ENCODE peak calls at places on chromosomes 13 and 19, in four cellular contexts. J, L, C and K are unnamed samples.

GRCh38 chr13:72204291-72204690 is 337.3 kb upstream of the DACH1 start:
- DNase-seq in L (no peak), C (no peak), J (no peak), K (no peak)

GRCh38 chr19:18526316-18526715 is 4.4 kb upstream of the ELL start:
- DNase-seq in C (no peak), J (no peak), L (no peak), K (no peak)

GRCh38 chr13:36417328-36417727 is 15.0 kb upstream of the CCNA1 start:
- DNase-seq in J (no peak), C (no peak), L (no peak), K (no peak)

GRCh38 chr19:50293263-50294004 is 35.7 kb downstream of the KCNC3 start:
- DNase-seq in L (peak), J (no peak), C (no peak), K (no peak)

GRCh38 chr13:50244913-50245574 is 229.8 kb downstream of the KCNRG start:
- DNase-seq in L (no peak), J (peak), C (no peak), K (peak)

GRCh38 chr13:109243311-109243951 is 543.0 kb downstream of the IRS2 start:
- DNase-seq in J (peak), C (no peak), L (no peak), K (peak)

GRCh38 chr13:35953537-35954206 is 177.5 kb downstream of the DCLK1 start:
- DNase-seq in J (peak), C (peak), L (peak), K (peak)

GRCh38 chr19:49691243-49692101 is 556 bp downstream of the CPT1C start:
- DNase-seq in L (peak), J (peak), C (peak), K (peak)

GRCh38 chr13:113497217-113497616 is 6.7 kb upstream of the DCUN1D2 start:
- DNase-seq in J (peak), L (no peak), C (no peak), K (peak)

GRCh38 chr13:99955107-99955746 is 16.3 kb downstream of the ZIC5 start:
- DNase-seq in L (peak), J (no peak), C (peak), K (no peak)
- H4K5ac ChIP-seq in L (no peak), J (no peak), C (no peak), K (no peak)

DNA sequence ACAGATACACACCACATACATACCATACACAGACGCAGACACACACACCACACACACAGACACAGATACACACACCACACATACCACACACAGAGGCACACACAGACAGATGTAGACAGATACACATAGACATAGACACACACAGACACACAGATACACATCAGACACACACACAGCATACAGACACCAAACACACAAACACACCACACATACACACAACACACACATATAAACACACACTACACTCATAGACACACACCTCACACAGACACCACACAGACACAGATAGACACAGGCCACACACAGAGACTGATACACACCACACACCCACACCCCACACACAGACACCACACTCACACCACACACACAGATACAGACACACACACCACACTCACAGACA is 24.9 kb upstream of the SLC7A10 start:
- DNase-seq in C (no peak), J (no peak), L (no peak), K (no peak)
- H2BK5ac ChIP-seq in C (peak), J (peak), L (no peak), K (no peak)

GRCh38 chr13:78138756-78139155 is 220.1 kb upstream of the EDNRB start:
- DNase-seq in J (no peak), C (no peak), L (no peak), K (no peak)
- H4K5ac ChIP-seq in J (no peak), C (no peak), L (no peak), K (no peak)

DNA sequence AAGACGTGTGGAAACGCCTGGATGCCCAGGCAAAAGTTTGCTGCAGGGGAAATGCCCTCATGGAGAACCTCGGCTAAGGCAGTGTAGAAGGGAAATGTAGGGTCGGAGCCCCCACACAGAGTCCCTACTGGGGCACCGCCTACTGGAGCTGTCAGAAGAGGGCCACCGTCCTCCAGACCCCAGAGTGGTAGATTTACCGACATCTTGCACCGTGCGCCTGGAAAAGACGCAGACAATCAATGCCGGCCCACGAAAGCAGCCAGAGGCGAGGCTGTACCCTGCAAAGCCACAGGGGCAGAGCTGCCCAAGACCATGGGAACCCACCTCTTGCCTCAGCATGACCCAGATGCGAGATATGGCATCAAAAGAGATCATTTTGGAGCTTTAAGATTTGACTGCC is 7.0 kb upstream of the EDNRB start:
- DNase-seq in L (no peak), J (no peak), C (no peak), K (no peak)
- H2BK5ac ChIP-seq in L (no peak), J (no peak), C (no peak), K (no peak)

DNA sequence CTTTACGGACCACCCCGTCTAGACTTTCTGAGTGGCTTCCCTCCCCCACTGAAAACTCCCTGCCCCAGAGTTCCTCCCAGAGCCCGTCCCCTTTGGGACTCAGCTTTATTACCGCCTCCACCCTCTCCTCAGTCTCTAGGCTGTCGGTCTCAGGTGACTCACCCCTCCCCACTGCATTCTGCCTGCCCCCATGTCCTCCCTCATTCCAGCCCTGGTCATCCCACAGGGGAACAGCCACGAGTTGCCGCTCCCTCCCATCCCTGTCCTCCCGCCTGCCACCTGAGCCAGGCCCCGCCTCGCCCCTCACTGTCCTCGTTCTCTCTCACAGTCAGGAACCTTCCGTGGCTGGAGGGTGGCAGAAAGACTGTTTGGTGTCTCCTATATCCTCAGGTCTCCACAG is 57.3 kb downstream of the SMARCA4 start:
- DNase-seq in J (no peak), L (no peak), C (no peak), K (peak)
- H4K5ac ChIP-seq in J (no peak), L (no peak), C (no peak), K (no peak)

DNA sequence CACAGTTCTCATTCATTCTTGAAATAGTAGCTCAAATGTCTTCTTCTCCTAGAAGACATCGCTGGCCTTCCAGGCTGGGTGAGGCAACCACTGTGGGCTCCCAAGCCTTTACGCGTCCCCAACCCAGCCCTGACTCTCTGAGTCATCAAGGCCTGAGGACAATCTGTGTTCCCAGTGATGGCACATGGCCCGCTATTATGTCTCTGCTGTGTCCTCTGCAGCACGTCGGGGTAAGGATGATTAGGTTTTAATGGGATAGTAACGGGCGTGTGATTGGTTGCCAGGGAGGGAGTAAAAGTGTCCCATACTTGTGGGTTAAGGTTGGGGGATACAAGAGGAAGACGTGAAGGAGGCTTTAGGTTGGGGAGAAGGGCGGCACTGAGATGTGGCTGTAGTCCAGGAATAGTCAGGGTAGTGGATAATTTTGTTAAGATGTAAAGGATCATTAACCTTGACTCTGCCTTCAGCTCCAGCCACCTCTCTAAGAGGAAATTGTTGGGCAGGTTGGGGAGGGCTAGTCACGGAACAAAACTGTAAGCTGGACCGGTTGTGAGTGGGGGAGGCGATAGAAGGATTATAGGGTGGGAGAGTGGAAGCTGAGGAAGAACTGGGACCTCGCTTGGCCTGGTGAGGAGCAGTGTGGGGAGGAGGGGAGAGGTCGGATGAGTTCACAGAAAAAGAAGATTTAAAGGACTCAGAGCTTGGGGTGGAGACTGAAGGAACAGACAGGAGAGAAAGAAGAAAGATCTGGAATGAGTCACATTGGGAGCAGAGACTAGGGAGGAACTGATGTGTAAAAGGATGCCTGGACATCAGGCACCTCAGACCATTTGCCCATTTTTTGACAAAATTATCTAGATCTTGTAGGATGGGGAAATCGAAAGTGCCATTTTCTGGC is 27.9 kb upstream of the IGFL1 start:
- DNase-seq in J (no peak), L (no peak), C (no peak), K (no peak)
- H2BK5ac ChIP-seq in J (no peak), L (no peak), C (no peak), K (no peak)

DNA sequence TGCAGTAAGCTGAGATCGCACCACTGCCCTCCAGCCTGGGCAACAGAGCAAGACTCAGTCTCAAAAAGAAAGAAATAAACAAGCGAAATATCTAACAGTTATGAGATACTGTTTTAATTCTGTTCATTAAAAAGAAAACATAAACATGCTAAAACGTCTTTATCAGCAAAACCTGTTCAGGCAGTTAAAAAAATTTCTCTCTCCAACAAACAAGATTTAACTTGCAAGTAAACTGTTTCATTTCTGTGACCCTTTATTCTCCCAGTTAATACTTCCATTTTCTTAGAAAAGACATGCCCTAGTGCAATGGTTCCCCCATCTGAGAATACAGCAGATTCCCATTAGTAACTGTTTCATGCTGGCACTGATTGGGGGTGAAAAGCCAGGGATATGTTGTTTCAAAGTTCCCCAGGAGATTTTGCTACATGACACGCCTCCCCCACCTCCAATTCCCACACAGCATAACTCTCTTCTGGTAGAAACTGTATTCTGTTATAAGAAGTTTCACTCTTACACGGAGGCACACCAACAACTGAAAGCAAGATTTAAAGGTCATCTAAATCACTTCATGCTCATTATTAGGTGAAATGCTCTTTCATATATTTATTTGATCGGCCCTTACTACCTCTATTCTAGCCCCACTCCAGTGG is 24.4 kb downstream of the ELF1 start:
- DNase-seq in C (no peak), J (no peak), L (no peak), K (no peak)
- H4K5ac ChIP-seq in C (no peak), J (no peak), L (no peak), K (no peak)

GRCh38 chr19:56119585-56119978 is 1.5 kb downstream of the ZNF787 start:
- DNase-seq in J (peak), C (no peak), L (no peak), K (no peak)
- H2BK5ac ChIP-seq in J (peak), C (peak), L (no peak), K (no peak)

GRCh38 chr13:26508885-26509284 is 48.6 kb upstream of the WASF3 start:
- DNase-seq in C (no peak), L (no peak), J (peak), K (no peak)

GRCh38 chr13:26502826-26503225 is 54.7 kb upstream of the WASF3 start:
- DNase-seq in J (peak), L (peak), C (no peak), K (peak)

GRCh38 chr13:26499209-26499601 is 58.3 kb upstream of the WASF3 start:
- DNase-seq in C (no peak), L (no peak), J (no peak), K (no peak)

GRCh38 chr13:26500618-26501320 is 56.7 kb upstream of the WASF3 start:
- DNase-seq in L (no peak), J (no peak), C (no peak), K (no peak)

GRCh38 chr13:26503826-26504594 is 53.5 kb upstream of the WASF3 start:
- DNase-seq in J (no peak), C (no peak), L (no peak), K (no peak)
- H4K5ac ChIP-seq in J (no peak), C (no peak), L (no peak), K (no peak)

DNA sequence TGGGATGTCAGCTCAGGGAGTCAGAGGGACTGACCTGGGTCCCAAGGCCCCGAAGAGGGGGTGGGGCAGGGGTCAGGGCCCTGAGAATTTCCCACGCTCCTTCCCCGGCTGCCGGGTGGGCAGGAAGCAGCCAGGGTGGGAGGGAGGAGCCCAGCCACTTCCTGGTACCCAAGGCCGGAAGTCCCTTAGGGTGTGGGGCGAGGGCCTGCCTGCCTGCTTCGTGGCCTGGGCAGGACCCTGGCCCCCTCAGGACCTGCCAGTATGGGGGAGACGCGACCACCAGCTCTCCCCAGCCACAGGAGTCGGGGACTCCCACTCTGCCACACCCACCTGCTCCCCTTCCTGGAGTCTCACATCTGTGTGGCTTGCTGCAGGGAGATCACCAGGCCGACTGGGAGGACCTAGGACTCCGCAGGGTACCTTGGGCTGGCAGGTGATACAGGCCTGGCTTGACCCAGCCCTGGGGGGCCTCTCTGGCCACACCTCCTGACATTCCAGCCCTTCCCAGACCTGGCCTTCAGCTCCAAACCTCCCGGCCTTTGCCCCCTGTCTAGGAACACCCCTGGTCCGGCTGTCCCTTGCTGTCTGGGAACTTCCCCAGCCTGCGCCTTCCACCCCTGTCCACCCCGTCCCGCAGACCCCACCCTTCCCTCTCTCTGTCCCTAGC is 9.8 kb upstream of the CIRBP start:
- DNase-seq in J (peak), L (peak), C (no peak), K (peak)
- H2BK5ac ChIP-seq in J (peak), L (no peak), C (peak), K (no peak)